ENCODE peak calls at places on chromosomes 13 and 19, in five cellular contexts. One of them, this sample, is unnamed.

GRCh38 chr19:38634757-38635482 is 12.5 kb upstream of the ACTN4 start:
- DNase-seq in body of pancreas: peak
- DNase-seq in tibial nerve: peak
- DNase-seq in lung: peak
- DNase-seq in left ventricle myocardium inferior: peak
- DNase-seq in this sample: peak

GRCh38 chr13:51105046-51105445 is 6.0 kb downstream of the C13orf42 start:
- DNase-seq in body of pancreas: no peak
- DNase-seq in tibial nerve: no peak
- DNase-seq in lung: no peak
- DNase-seq in left ventricle myocardium inferior: no peak
- DNase-seq in this sample: no peak

GRCh38 chr13:20192470-20193141 is at the start of gene GJB2:
- DNase-seq in body of pancreas: no peak
- DNase-seq in tibial nerve: no peak
- DNase-seq in lung: no peak
- DNase-seq in left ventricle myocardium inferior: no peak
- DNase-seq in this sample: no peak

GRCh38 chr19:21158523-21159135 is 16.8 kb downstream of the ZNF431 start:
- DNase-seq in body of pancreas: no peak
- DNase-seq in tibial nerve: no peak
- DNase-seq in lung: no peak
- DNase-seq in left ventricle myocardium inferior: no peak
- DNase-seq in this sample: peak

GRCh38 chr19:19278315-19278714 is 5.2 kb upstream of the TM6SF2 start:
- DNase-seq in body of pancreas: no peak
- DNase-seq in tibial nerve: no peak
- DNase-seq in lung: no peak
- DNase-seq in left ventricle myocardium inferior: no peak
- DNase-seq in this sample: no peak

GRCh38 chr19:29410974-29411615 is 114.7 kb upstream of the VSTM2B start:
- DNase-seq in body of pancreas: no peak
- DNase-seq in tibial nerve: no peak
- DNase-seq in lung: no peak
- DNase-seq in left ventricle myocardium inferior: no peak
- DNase-seq in this sample: no peak

GRCh38 chr13:32265726-32266125 is 49.4 kb downstream of the ZAR1L start:
- DNase-seq in body of pancreas: no peak
- DNase-seq in tibial nerve: no peak
- DNase-seq in lung: no peak
- DNase-seq in left ventricle myocardium inferior: no peak
- DNase-seq in this sample: peak

GRCh38 chr19:13956365-13956744 is 4.0 kb downstream of the DCAF15 start:
- DNase-seq in body of pancreas: no peak
- DNase-seq in tibial nerve: no peak
- DNase-seq in lung: no peak
- DNase-seq in left ventricle myocardium inferior: no peak
- DNase-seq in this sample: no peak

GRCh38 chr13:80118507-80118906 is 222.4 kb downstream of the SPRY2 start:
- DNase-seq in body of pancreas: no peak
- DNase-seq in tibial nerve: no peak
- DNase-seq in lung: no peak
- DNase-seq in left ventricle myocardium inferior: no peak
- DNase-seq in this sample: no peak
- TF ChIP-seq CTCF in body of pancreas: no peak
- TF ChIP-seq CTCF in tibial nerve: no peak
- TF ChIP-seq CTCF in lung: no peak
- TF ChIP-seq CTCF in left ventricle myocardium inferior: no peak
- TF ChIP-seq CTCF in this sample: no peak

GRCh38 chr19:34962281-34962944 is 1.6 kb downstream of the ZNF792 start:
- DNase-seq in body of pancreas: peak
- DNase-seq in tibial nerve: no peak
- DNase-seq in lung: no peak
- DNase-seq in left ventricle myocardium inferior: no peak
- DNase-seq in this sample: peak

GRCh38 chr19:34961775-34962174 is 2.3 kb downstream of the ZNF792 start:
- DNase-seq in body of pancreas: no peak
- DNase-seq in tibial nerve: no peak
- DNase-seq in lung: no peak
- DNase-seq in left ventricle myocardium inferior: no peak
- DNase-seq in this sample: no peak

GRCh38 chr19:34963531-34964406 is at the start of gene ZNF792:
- DNase-seq in body of pancreas: peak
- DNase-seq in tibial nerve: peak
- DNase-seq in lung: peak
- DNase-seq in left ventricle myocardium inferior: peak
- DNase-seq in this sample: peak

GRCh38 chr19:34962945-34963530 is 991 bp downstream of the ZNF792 start:
- DNase-seq in body of pancreas: no peak
- DNase-seq in tibial nerve: no peak
- DNase-seq in lung: no peak
- DNase-seq in left ventricle myocardium inferior: no peak
- DNase-seq in this sample: no peak

GRCh38 chr19:34964598-34964997 is 569 bp upstream of the ZNF792 start:
- DNase-seq in body of pancreas: no peak
- DNase-seq in tibial nerve: no peak
- DNase-seq in lung: no peak
- DNase-seq in left ventricle myocardium inferior: no peak
- DNase-seq in this sample: no peak
- H3K4me3 ChIP-seq in body of pancreas: no peak
- H3K4me3 ChIP-seq in tibial nerve: no peak
- H3K4me3 ChIP-seq in lung: no peak
- H3K4me3 ChIP-seq in left ventricle myocardium inferior: peak
- H3K4me3 ChIP-seq in this sample: no peak

DNA sequence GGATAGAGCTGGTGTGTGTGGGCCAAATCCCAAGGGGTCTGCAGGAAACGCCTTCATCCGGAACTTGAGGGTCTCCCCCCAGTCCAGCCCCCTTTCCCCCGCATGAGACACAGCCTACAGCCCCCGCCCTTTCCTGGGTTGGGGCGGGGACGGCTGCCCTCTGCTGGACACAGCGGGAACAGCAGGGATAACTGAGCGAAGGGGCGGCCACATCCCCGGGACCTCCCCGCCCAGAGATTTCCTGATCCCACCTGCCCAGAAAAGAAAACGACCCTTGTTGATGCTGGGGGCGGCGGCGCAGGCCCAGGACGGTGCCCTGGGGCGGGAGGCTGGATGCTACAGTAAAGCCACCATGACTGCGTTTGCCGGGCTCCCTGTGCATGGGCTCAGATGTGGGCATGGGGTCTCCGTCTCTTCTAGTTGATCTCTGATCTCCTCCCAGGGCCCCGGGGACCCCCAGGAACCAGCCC is 14.2 kb downstream of the ONECUT3 start:
- DNase-seq in body of pancreas: peak
- DNase-seq in tibial nerve: no peak
- DNase-seq in lung: peak
- DNase-seq in left ventricle myocardium inferior: peak
- DNase-seq in this sample: peak
- TF ChIP-seq CTCF in body of pancreas: peak
- TF ChIP-seq CTCF in tibial nerve: peak
- TF ChIP-seq CTCF in lung: peak
- TF ChIP-seq CTCF in left ventricle myocardium inferior: peak
- TF ChIP-seq CTCF in this sample: peak

GRCh38 chr19:49851456-49852259 is 699 bp downstream of the PTOV1 start:
- DNase-seq in body of pancreas: peak
- DNase-seq in tibial nerve: no peak
- DNase-seq in lung: no peak
- DNase-seq in left ventricle myocardium inferior: no peak
- DNase-seq in this sample: peak
- H3K4me3 ChIP-seq in body of pancreas: peak
- H3K4me3 ChIP-seq in tibial nerve: peak
- H3K4me3 ChIP-seq in lung: peak
- H3K4me3 ChIP-seq in left ventricle myocardium inferior: peak
- H3K4me3 ChIP-seq in this sample: peak

GRCh38 chr13:72253754-72254153 is 386.8 kb upstream of the DACH1 start:
- DNase-seq in body of pancreas: no peak
- DNase-seq in tibial nerve: no peak
- DNase-seq in lung: no peak
- DNase-seq in left ventricle myocardium inferior: no peak
- DNase-seq in this sample: no peak

GRCh38 chr13:72258340-72258981 is 391.5 kb upstream of the DACH1 start:
- DNase-seq in body of pancreas: no peak
- DNase-seq in tibial nerve: no peak
- DNase-seq in lung: no peak
- DNase-seq in left ventricle myocardium inferior: no peak
- DNase-seq in this sample: no peak

GRCh38 chr13:72261732-72262131 is 394.7 kb upstream of the DACH1 start:
- DNase-seq in body of pancreas: no peak
- DNase-seq in tibial nerve: no peak
- DNase-seq in lung: no peak
- DNase-seq in left ventricle myocardium inferior: no peak
- DNase-seq in this sample: no peak

GRCh38 chr13:72259528-72259927 is 392.5 kb upstream of the DACH1 start:
- DNase-seq in body of pancreas: no peak
- DNase-seq in tibial nerve: no peak
- DNase-seq in lung: no peak
- DNase-seq in left ventricle myocardium inferior: no peak
- DNase-seq in this sample: no peak

GRCh38 chr13:72255908-72256307 is 388.9 kb upstream of the DACH1 start:
- DNase-seq in body of pancreas: peak
- DNase-seq in tibial nerve: no peak
- DNase-seq in lung: no peak
- DNase-seq in left ventricle myocardium inferior: no peak
- DNase-seq in this sample: peak
- TF ChIP-seq CTCF in body of pancreas: peak
- TF ChIP-seq CTCF in tibial nerve: no peak
- TF ChIP-seq CTCF in lung: no peak
- TF ChIP-seq CTCF in left ventricle myocardium inferior: peak
- TF ChIP-seq CTCF in this sample: no peak

DNA sequence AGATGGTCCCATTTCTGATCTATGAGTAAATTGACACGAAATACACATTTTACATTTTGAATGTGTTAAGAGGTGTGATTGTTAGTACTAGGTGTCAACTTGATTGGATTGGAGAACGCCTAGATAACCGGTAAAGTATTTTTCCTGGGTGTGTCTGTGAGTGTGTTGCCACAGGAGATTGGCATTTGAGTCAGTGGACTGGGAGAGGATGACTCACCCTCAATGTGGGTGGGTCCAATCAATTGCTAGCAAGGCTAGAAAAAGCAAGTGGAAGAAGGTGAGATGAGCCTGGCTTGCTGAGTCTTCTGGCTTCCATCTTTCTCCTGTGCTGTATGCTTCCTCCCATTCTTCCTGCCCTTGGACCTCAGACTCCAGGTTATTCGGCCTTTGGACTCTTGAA is 960.7 kb upstream of the PCDH9 start:
- DNase-seq in body of pancreas: no peak
- DNase-seq in tibial nerve: no peak
- DNase-seq in lung: no peak
- DNase-seq in left ventricle myocardium inferior: no peak
- DNase-seq in this sample: no peak
- H3K4me3 ChIP-seq in body of pancreas: no peak
- H3K4me3 ChIP-seq in tibial nerve: no peak
- H3K4me3 ChIP-seq in lung: no peak
- H3K4me3 ChIP-seq in left ventricle myocardium inferior: no peak
- H3K4me3 ChIP-seq in this sample: no peak

GRCh38 chr13:91347996-91348905 is 764 bp downstream of the MIR17HG start:
- DNase-seq in body of pancreas: peak
- DNase-seq in tibial nerve: peak
- DNase-seq in lung: peak
- DNase-seq in left ventricle myocardium inferior: peak
- DNase-seq in this sample: peak
- TF ChIP-seq CTCF in body of pancreas: no peak
- TF ChIP-seq CTCF in tibial nerve: no peak
- TF ChIP-seq CTCF in lung: no peak
- TF ChIP-seq CTCF in left ventricle myocardium inferior: peak
- TF ChIP-seq CTCF in this sample: no peak